ENCODE peak calls at places on chromosomes 3 and 15, in seven cellular contexts. K, M, O, R, Z, F and A are unnamed samples.

GRCh38 chr15:94135748-94136147 is 95.6 kb upstream of the MCTP2 start:
- DNase-seq in R (no peak), K (no peak), O (no peak), F (no peak), Z (no peak), M (no peak), A (no peak)

GRCh38 chr3:191328963-191329653 is at the start of gene CCDC50:
- DNase-seq in Z (peak), F (peak), O (peak), K (peak), R (no peak), M (peak), A (no peak)

GRCh38 chr3:131218196-131218595 is 163.4 kb upstream of the NUDT16 start:
- DNase-seq in F (no peak), K (no peak), M (peak), R (peak), O (no peak), Z (no peak), A (no peak)

GRCh38 chr15:54312528-54312927 is 334.3 kb downstream of the UNC13C start:
- DNase-seq in F (no peak), R (no peak), K (no peak), O (no peak), Z (no peak), M (no peak), A (no peak)

GRCh38 chr3:197547206-197547605 is 8.6 kb downstream of the BDH1 start:
- DNase-seq in R (no peak), F (peak), O (no peak), K (no peak), M (no peak), Z (peak), A (no peak)

GRCh38 chr15:56838085-56838484 is 80.4 kb upstream of the TCF12 start:
- DNase-seq in O (no peak), Z (no peak), K (no peak), F (no peak), M (no peak), R (no peak), A (no peak)

GRCh38 chr15:95550702-95551101 is 779.8 kb upstream of the NR2F2 start:
- DNase-seq in O (no peak), F (no peak), Z (no peak), K (no peak), R (no peak), M (no peak), A (no peak)

GRCh38 chr3:60742606-60743145 is 508.6 kb downstream of the FHIT start:
- DNase-seq in R (no peak), Z (no peak), M (peak), O (peak), F (no peak), K (peak), A (peak)

GRCh38 chr3:149442845-149443544 is 31.5 kb upstream of the TM4SF4 start:
- DNase-seq in K (no peak), R (no peak), Z (no peak), M (peak), F (no peak), O (peak), A (peak)

GRCh38 chr15:23566070-23567050 is 886 bp downstream of the MKRN3 start:
- DNase-seq in R (peak), K (peak), O (peak), Z (no peak), F (no peak), M (no peak), A (no peak)

GRCh38 chr15:33148129-33148850 is 46.2 kb downstream of the FMN1 start:
- DNase-seq in Z (no peak), O (no peak), M (no peak), F (no peak), R (no peak), K (no peak), A (no peak)

GRCh38 chr3:126971891-126972351 is 11.0 kb upstream of the PLXNA1 start:
- DNase-seq in O (peak), M (peak), Z (peak), F (peak), K (no peak), R (no peak), A (no peak)

GRCh38 chr3:168248383-168249047 is 152.8 kb upstream of the GOLIM4 start:
- DNase-seq in K (no peak), F (no peak), M (peak), Z (no peak), O (peak), R (no peak), A (no peak)

GRCh38 chr15:68616397-68616796 is 37.6 kb downstream of the CORO2B start:
- DNase-seq in K (no peak), R (no peak), F (no peak), M (no peak), Z (no peak), O (no peak), A (no peak)

GRCh38 chr3:37901721-37902120 is 40.0 kb downstream of the CTDSPL start:
- DNase-seq in O (no peak), R (no peak), M (no peak), Z (no peak), K (no peak), F (no peak), A (no peak)

GRCh38 chr3:123728014-123728413 is 143.2 kb upstream of the HACD2 start:
- DNase-seq in K (no peak), M (peak), R (no peak), F (no peak), Z (no peak), O (peak), A (no peak)

GRCh38 chr3:112786002-112786590 is 60.6 kb downstream of the CD200R1L start:
- DNase-seq in R (peak), F (no peak), O (peak), Z (no peak), K (peak), M (peak), A (no peak)

GRCh38 chr3:10335190-10335738 is 14.4 kb upstream of the SEC13 start:
- DNase-seq in M (no peak), K (no peak), O (no peak), F (no peak), Z (no peak), R (no peak), A (no peak)

GRCh38 chr3:187968883-187969580 is 184.9 kb upstream of the LPP start:
- DNase-seq in M (peak), O (peak), F (no peak), Z (no peak), K (no peak), R (peak), A (no peak)

GRCh38 chr3:166304509-166305063 is 467.4 kb upstream of the BCHE start:
- DNase-seq in O (no peak), F (no peak), K (no peak), M (no peak), Z (no peak), R (no peak), A (no peak)

GRCh38 chr15:52436971-52437370 is 91.7 kb downstream of the MYO5A start:
- DNase-seq in K (no peak), Z (no peak), F (no peak), O (no peak), R (no peak), M (peak), A (no peak)

GRCh38 chr3:20072422-20072821 is 32.2 kb downstream of the KAT2B start:
- DNase-seq in R (no peak), K (no peak), M (no peak), Z (no peak), O (no peak), F (no peak), A (no peak)

GRCh38 chr15:27057904-27058645 is 87.1 kb downstream of the GABRG3 start:
- DNase-seq in R (no peak), F (no peak), M (no peak), O (peak), Z (no peak), K (no peak), A (no peak)

GRCh38 chr15:79337591-79337990 is 26.7 kb downstream of the TMED3 start:
- DNase-seq in R (no peak), O (no peak), Z (no peak), M (no peak), F (no peak), K (no peak), A (no peak)

GRCh38 chr3:126570103-126570541 is 11.4 kb upstream of the C3orf22 start:
- DNase-seq in M (no peak), R (no peak), O (no peak), F (no peak), K (no peak), Z (no peak), A (no peak)

GRCh38 chr3:32285910-32286309 is 47.4 kb downstream of the CMTM8 start:
- DNase-seq in R (no peak), K (no peak), Z (no peak), F (no peak), M (no peak), O (no peak), A (no peak)

GRCh38 chr3:13634615-13635014 is 85.7 kb downstream of the FBLN2 start:
- DNase-seq in Z (no peak), F (no peak), R (no peak), K (no peak), O (no peak), M (no peak), A (no peak)

GRCh38 chr3:14391033-14391432 is 11.4 kb upstream of the SLC6A6 start:
- DNase-seq in Z (no peak), O (peak), F (no peak), K (peak), R (no peak), M (peak), A (no peak)

GRCh38 chr3:186236357-186237020 is 125.5 kb downstream of the DGKG start:
- DNase-seq in R (no peak), K (no peak), M (no peak), Z (no peak), O (no peak), F (no peak), A (no peak)

GRCh38 chr15:77749236-77749997 is 116.7 kb upstream of the LINGO1 start:
- DNase-seq in M (no peak), Z (no peak), R (no peak), O (no peak), F (no peak), K (no peak), A (no peak)

GRCh38 chr3:14757153-14757700 is 61.5 kb upstream of the FGD5 start:
- DNase-seq in M (no peak), O (no peak), K (no peak), R (no peak), F (no peak), Z (no peak), A (no peak)

GRCh38 chr3:4380013-4380412 is 76.8 kb downstream of the SETMAR start:
- DNase-seq in F (no peak), R (no peak), Z (no peak), K (no peak), O (no peak), M (no peak), A (no peak)

GRCh38 chr3:32592696-32593353 is 22.2 kb upstream of the DYNC1LI1 start:
- DNase-seq in Z (no peak), R (no peak), F (no peak), O (no peak), K (no peak), M (no peak), A (no peak)

GRCh38 chr15:62845239-62846126 is 197.1 kb upstream of the TPM1 start:
- DNase-seq in R (no peak), Z (no peak), O (no peak), F (no peak), K (no peak), M (peak), A (no peak)

GRCh38 chr15:100187677-100188076 is 154.1 kb downstream of the ADAMTS17 start:
- DNase-seq in F (no peak), R (no peak), O (no peak), M (no peak), K (no peak), Z (no peak), A (no peak)

GRCh38 chr3:71035314-71035713 is 548.2 kb downstream of the FOXP1 start:
- DNase-seq in F (peak), K (no peak), R (peak), M (peak), Z (peak), O (peak), A (peak)

GRCh38 chr15:28900892-28901586 is 15.3 kb downstream of the APBA2 start:
- DNase-seq in F (no peak), K (no peak), R (no peak), Z (no peak), M (no peak), O (no peak), A (no peak)

DNA sequence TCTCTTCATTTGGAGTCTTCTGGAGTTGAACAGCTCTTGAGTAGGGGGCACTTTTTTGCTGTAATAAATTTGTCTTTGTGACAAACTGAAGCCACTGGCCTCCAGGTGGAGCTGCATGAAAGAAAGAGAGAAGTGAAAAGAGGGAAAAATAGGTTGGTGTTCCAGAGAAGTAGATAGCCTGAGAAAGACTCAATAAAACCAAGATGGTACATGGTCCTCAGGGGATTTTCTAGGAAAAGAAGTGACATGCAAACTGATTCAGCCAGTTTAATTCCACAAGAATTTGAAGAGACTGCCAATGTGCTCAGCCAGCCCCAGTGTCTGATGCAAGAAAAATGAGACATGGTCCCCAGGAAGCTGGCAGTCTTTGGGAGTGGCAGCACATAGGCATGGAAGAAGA is 152.7 kb downstream of the CD47 start:
- DNase-seq in M (peak), Z (peak), K (peak), O (peak), F (no peak), R (peak), A (no peak)
- TF ChIP-seq CTCF in M (peak), Z (peak), K (peak), O (peak), F (peak), R (peak), A (peak)

GRCh38 chr3:65020780-65021179 is 333.0 kb upstream of the ADAMTS9 start:
- DNase-seq in R (no peak), Z (no peak), M (no peak), O (no peak), K (no peak), F (no peak), A (no peak)
- H3K4me3 ChIP-seq in R (no peak), Z (no peak), M (no peak), O (no peak), K (no peak), F (no peak), A (no peak)

DNA sequence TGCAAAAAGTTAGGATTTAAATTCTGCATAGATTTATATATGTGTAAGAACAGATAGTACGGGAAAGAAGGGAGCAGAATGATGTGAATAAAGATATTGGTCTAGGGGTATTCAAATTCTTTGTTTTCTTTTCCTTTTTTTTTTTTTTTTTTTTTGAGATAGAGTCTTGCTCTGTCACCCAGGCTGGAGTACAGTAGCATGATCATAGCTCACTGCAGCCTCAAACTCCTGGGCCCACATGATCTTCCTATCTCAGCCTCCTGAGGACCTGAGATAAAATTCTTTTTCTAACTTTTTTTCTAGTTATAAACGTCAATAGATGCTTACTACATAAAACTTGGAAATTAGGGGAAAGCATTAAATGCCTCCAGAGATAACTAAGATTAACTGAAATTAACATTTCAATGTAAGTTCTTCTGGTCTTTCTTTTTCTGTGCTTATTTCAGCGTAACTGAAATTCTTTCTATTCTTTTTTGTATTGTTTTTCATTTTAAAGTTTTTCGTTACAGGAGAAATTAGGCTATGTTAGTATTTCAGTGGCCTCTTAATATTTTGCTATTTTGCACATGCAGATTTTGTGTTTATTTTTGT is 29.2 kb downstream of the UBE2Q2 start:
- DNase-seq in M (no peak), O (no peak), R (no peak), K (no peak), Z (no peak), F (no peak), A (no peak)
- TF ChIP-seq CTCF in M (no peak), O (no peak), R (no peak), K (no peak), Z (no peak), F (no peak), A (no peak)

GRCh38 chr3:45143673-45144670 is 2.2 kb downstream of the CDCP1 start:
- DNase-seq in K (peak), O (no peak), R (no peak), F (no peak), Z (no peak), M (no peak), A (no peak)
- H3K4me3 ChIP-seq in K (no peak), O (no peak), R (peak), F (no peak), Z (peak), M (no peak), A (no peak)

GRCh38 chr3:194496217-194496881 is 9.5 kb upstream of the ATP13A3 start:
- DNase-seq in M (no peak), Z (peak), K (no peak), F (no peak), R (no peak), O (peak), A (no peak)

GRCh38 chr3:194497799-194498575 is 11.2 kb upstream of the ATP13A3 start:
- DNase-seq in M (no peak), R (no peak), K (no peak), F (peak), Z (peak), O (no peak), A (no peak)

GRCh38 chr3:194489736-194490612 is 3.2 kb upstream of the ATP13A3 start:
- DNase-seq in Z (no peak), K (peak), M (peak), F (no peak), O (peak), R (no peak), A (peak)

GRCh38 chr3:194491996-194492395 is 5.2 kb upstream of the ATP13A3 start:
- DNase-seq in K (no peak), F (no peak), O (no peak), Z (no peak), R (no peak), M (no peak), A (no peak)

GRCh38 chr3:194494951-194495374 is 8.2 kb upstream of the ATP13A3 start:
- DNase-seq in K (no peak), M (no peak), Z (peak), R (no peak), O (no peak), F (peak), A (no peak)
- TF ChIP-seq CTCF in K (no peak), M (no peak), Z (no peak), R (no peak), O (no peak), F (no peak), A (no peak)